ENCODE peak calls at places on chromosomes 1 and 21, in eight cellular contexts. One of them, this sample, is unnamed.

GRCh38 chr1:78045850-78046778 is at the start of gene GIPC2:
- DNase-seq in immature natural killer cell: no peak
- DNase-seq in NCI-H526: no peak
- DNase-seq in stimulated activated CD8-positive, alpha-beta memory T cell treated with anti-CD3 and anti-CD28 coated beads, Interleukin-7, amount 100 ng/mL, for 1 hour: no peak
- DNase-seq in hepatic stellate cell: peak
- DNase-seq in epithelial cell of prostate: no peak
- DNase-seq in fibroblast of the conjunctiva: no peak
- DNase-seq in head of caudate nucleus: peak
- DNase-seq in this sample: no peak

GRCh38 chr1:77900687-77901293 is 12.4 kb downstream of the NEXN start:
- DNase-seq in NCI-H526: peak
- DNase-seq in fibroblast of the conjunctiva: peak
- DNase-seq in stimulated activated CD8-positive, alpha-beta memory T cell treated with anti-CD3 and anti-CD28 coated beads, Interleukin-7, amount 100 ng/mL, for 1 hour: no peak
- DNase-seq in head of caudate nucleus: peak
- DNase-seq in immature natural killer cell: no peak
- DNase-seq in epithelial cell of prostate: peak
- DNase-seq in hepatic stellate cell: peak
- DNase-seq in this sample: peak

GRCh38 chr1:60984066-60984799 is 98.1 kb upstream of the NFIA start:
- DNase-seq in hepatic stellate cell: peak
- DNase-seq in head of caudate nucleus: no peak
- DNase-seq in fibroblast of the conjunctiva: no peak
- DNase-seq in epithelial cell of prostate: no peak
- DNase-seq in stimulated activated CD8-positive, alpha-beta memory T cell treated with anti-CD3 and anti-CD28 coated beads, Interleukin-7, amount 100 ng/mL, for 1 hour: no peak
- DNase-seq in immature natural killer cell: no peak
- DNase-seq in NCI-H526: no peak
- DNase-seq in this sample: no peak

GRCh38 chr1:207876129-207876528 is 34.8 kb downstream of the CD34 start:
- DNase-seq in stimulated activated CD8-positive, alpha-beta memory T cell treated with anti-CD3 and anti-CD28 coated beads, Interleukin-7, amount 100 ng/mL, for 1 hour: no peak
- DNase-seq in head of caudate nucleus: no peak
- DNase-seq in fibroblast of the conjunctiva: no peak
- DNase-seq in epithelial cell of prostate: no peak
- DNase-seq in NCI-H526: no peak
- DNase-seq in hepatic stellate cell: no peak
- DNase-seq in immature natural killer cell: no peak
- DNase-seq in this sample: no peak

GRCh38 chr1:8456306-8456912 is 138.5 kb downstream of the SLC45A1 start:
- DNase-seq in epithelial cell of prostate: no peak
- DNase-seq in NCI-H526: no peak
- DNase-seq in head of caudate nucleus: no peak
- DNase-seq in fibroblast of the conjunctiva: no peak
- DNase-seq in hepatic stellate cell: peak
- DNase-seq in stimulated activated CD8-positive, alpha-beta memory T cell treated with anti-CD3 and anti-CD28 coated beads, Interleukin-7, amount 100 ng/mL, for 1 hour: no peak
- DNase-seq in immature natural killer cell: no peak
- DNase-seq in this sample: peak

GRCh38 chr1:236429715-236430274 is 35.7 kb downstream of the EDARADD start:
- DNase-seq in immature natural killer cell: no peak
- DNase-seq in stimulated activated CD8-positive, alpha-beta memory T cell treated with anti-CD3 and anti-CD28 coated beads, Interleukin-7, amount 100 ng/mL, for 1 hour: no peak
- DNase-seq in hepatic stellate cell: no peak
- DNase-seq in fibroblast of the conjunctiva: no peak
- DNase-seq in epithelial cell of prostate: no peak
- DNase-seq in NCI-H526: no peak
- DNase-seq in head of caudate nucleus: no peak
- DNase-seq in this sample: no peak

GRCh38 chr1:218739426-218739825 is 394.3 kb downstream of the TGFB2 start:
- DNase-seq in fibroblast of the conjunctiva: peak
- DNase-seq in stimulated activated CD8-positive, alpha-beta memory T cell treated with anti-CD3 and anti-CD28 coated beads, Interleukin-7, amount 100 ng/mL, for 1 hour: no peak
- DNase-seq in NCI-H526: no peak
- DNase-seq in epithelial cell of prostate: no peak
- DNase-seq in hepatic stellate cell: no peak
- DNase-seq in immature natural killer cell: no peak
- DNase-seq in head of caudate nucleus: no peak
- DNase-seq in this sample: no peak

GRCh38 chr1:200873671-200874397 is 1.1 kb downstream of the GPR25 start:
- DNase-seq in stimulated activated CD8-positive, alpha-beta memory T cell treated with anti-CD3 and anti-CD28 coated beads, Interleukin-7, amount 100 ng/mL, for 1 hour: no peak
- DNase-seq in immature natural killer cell: peak
- DNase-seq in head of caudate nucleus: no peak
- DNase-seq in epithelial cell of prostate: no peak
- DNase-seq in fibroblast of the conjunctiva: no peak
- DNase-seq in NCI-H526: no peak
- DNase-seq in hepatic stellate cell: no peak
- DNase-seq in this sample: no peak

GRCh38 chr1:27403065-27403726 is 10.8 kb downstream of the GPR3 start:
- DNase-seq in NCI-H526: no peak
- DNase-seq in head of caudate nucleus: no peak
- DNase-seq in stimulated activated CD8-positive, alpha-beta memory T cell treated with anti-CD3 and anti-CD28 coated beads, Interleukin-7, amount 100 ng/mL, for 1 hour: no peak
- DNase-seq in immature natural killer cell: peak
- DNase-seq in hepatic stellate cell: peak
- DNase-seq in fibroblast of the conjunctiva: peak
- DNase-seq in epithelial cell of prostate: no peak
- DNase-seq in this sample: no peak

GRCh38 chr1:231072054-231072453 is 32.0 kb upstream of the FAM89A start:
- DNase-seq in stimulated activated CD8-positive, alpha-beta memory T cell treated with anti-CD3 and anti-CD28 coated beads, Interleukin-7, amount 100 ng/mL, for 1 hour: no peak
- DNase-seq in epithelial cell of prostate: no peak
- DNase-seq in immature natural killer cell: no peak
- DNase-seq in NCI-H526: no peak
- DNase-seq in head of caudate nucleus: no peak
- DNase-seq in fibroblast of the conjunctiva: no peak
- DNase-seq in hepatic stellate cell: no peak
- DNase-seq in this sample: no peak

GRCh38 chr1:70458120-70458519 is 47.1 kb downstream of the CTH start:
- DNase-seq in NCI-H526: no peak
- DNase-seq in fibroblast of the conjunctiva: no peak
- DNase-seq in hepatic stellate cell: no peak
- DNase-seq in stimulated activated CD8-positive, alpha-beta memory T cell treated with anti-CD3 and anti-CD28 coated beads, Interleukin-7, amount 100 ng/mL, for 1 hour: no peak
- DNase-seq in immature natural killer cell: no peak
- DNase-seq in epithelial cell of prostate: no peak
- DNase-seq in head of caudate nucleus: no peak
- DNase-seq in this sample: no peak

GRCh38 chr21:38678827-38679226 is 126.9 kb upstream of the ETS2 start:
- DNase-seq in head of caudate nucleus: no peak
- DNase-seq in stimulated activated CD8-positive, alpha-beta memory T cell treated with anti-CD3 and anti-CD28 coated beads, Interleukin-7, amount 100 ng/mL, for 1 hour: no peak
- DNase-seq in fibroblast of the conjunctiva: no peak
- DNase-seq in epithelial cell of prostate: no peak
- DNase-seq in hepatic stellate cell: no peak
- DNase-seq in immature natural killer cell: no peak
- DNase-seq in NCI-H526: no peak
- DNase-seq in this sample: no peak

GRCh38 chr1:153866045-153866850 is 56.5 kb downstream of the GATAD2B start:
- DNase-seq in epithelial cell of prostate: no peak
- DNase-seq in stimulated activated CD8-positive, alpha-beta memory T cell treated with anti-CD3 and anti-CD28 coated beads, Interleukin-7, amount 100 ng/mL, for 1 hour: no peak
- DNase-seq in head of caudate nucleus: no peak
- DNase-seq in hepatic stellate cell: no peak
- DNase-seq in immature natural killer cell: no peak
- DNase-seq in NCI-H526: no peak
- DNase-seq in fibroblast of the conjunctiva: peak
- DNase-seq in this sample: no peak

GRCh38 chr1:201562257-201562656 is 23.3 kb downstream of the NAV1 start:
- DNase-seq in fibroblast of the conjunctiva: peak
- DNase-seq in hepatic stellate cell: peak
- DNase-seq in immature natural killer cell: no peak
- DNase-seq in head of caudate nucleus: no peak
- DNase-seq in epithelial cell of prostate: no peak
- DNase-seq in NCI-H526: no peak
- DNase-seq in stimulated activated CD8-positive, alpha-beta memory T cell treated with anti-CD3 and anti-CD28 coated beads, Interleukin-7, amount 100 ng/mL, for 1 hour: no peak
- DNase-seq in this sample: no peak

GRCh38 chr1:205916541-205916940 is 26.7 kb downstream of the SLC26A9 start:
- DNase-seq in epithelial cell of prostate: no peak
- DNase-seq in NCI-H526: no peak
- DNase-seq in head of caudate nucleus: no peak
- DNase-seq in hepatic stellate cell: no peak
- DNase-seq in fibroblast of the conjunctiva: no peak
- DNase-seq in stimulated activated CD8-positive, alpha-beta memory T cell treated with anti-CD3 and anti-CD28 coated beads, Interleukin-7, amount 100 ng/mL, for 1 hour: no peak
- DNase-seq in immature natural killer cell: no peak
- DNase-seq in this sample: no peak

GRCh38 chr1:205616563-205617293 is 15.1 kb downstream of the ELK4 start:
- DNase-seq in NCI-H526: no peak
- DNase-seq in hepatic stellate cell: no peak
- DNase-seq in epithelial cell of prostate: no peak
- DNase-seq in stimulated activated CD8-positive, alpha-beta memory T cell treated with anti-CD3 and anti-CD28 coated beads, Interleukin-7, amount 100 ng/mL, for 1 hour: no peak
- DNase-seq in head of caudate nucleus: no peak
- DNase-seq in fibroblast of the conjunctiva: no peak
- DNase-seq in immature natural killer cell: no peak
- DNase-seq in this sample: no peak

GRCh38 chr21:43699933-43700599 is 18.9 kb upstream of the PDXK start:
- DNase-seq in head of caudate nucleus: no peak
- DNase-seq in fibroblast of the conjunctiva: no peak
- DNase-seq in immature natural killer cell: no peak
- DNase-seq in stimulated activated CD8-positive, alpha-beta memory T cell treated with anti-CD3 and anti-CD28 coated beads, Interleukin-7, amount 100 ng/mL, for 1 hour: no peak
- DNase-seq in hepatic stellate cell: no peak
- DNase-seq in NCI-H526: no peak
- DNase-seq in epithelial cell of prostate: no peak
- DNase-seq in this sample: no peak

GRCh38 chr1:35882586-35882944 is 444 bp upstream of the AGO1 start:
- DNase-seq in head of caudate nucleus: no peak
- DNase-seq in hepatic stellate cell: no peak
- DNase-seq in fibroblast of the conjunctiva: no peak
- DNase-seq in NCI-H526: no peak
- DNase-seq in epithelial cell of prostate: no peak
- DNase-seq in stimulated activated CD8-positive, alpha-beta memory T cell treated with anti-CD3 and anti-CD28 coated beads, Interleukin-7, amount 100 ng/mL, for 1 hour: no peak
- DNase-seq in immature natural killer cell: peak
- DNase-seq in this sample: no peak

GRCh38 chr21:32867587-32867986 is 96.0 kb upstream of the PAXBP1 start:
- DNase-seq in epithelial cell of prostate: peak
- DNase-seq in fibroblast of the conjunctiva: no peak
- DNase-seq in immature natural killer cell: no peak
- DNase-seq in head of caudate nucleus: no peak
- DNase-seq in hepatic stellate cell: no peak
- DNase-seq in stimulated activated CD8-positive, alpha-beta memory T cell treated with anti-CD3 and anti-CD28 coated beads, Interleukin-7, amount 100 ng/mL, for 1 hour: no peak
- DNase-seq in NCI-H526: no peak
- DNase-seq in this sample: no peak

GRCh38 chr1:88730132-88730675 is 46.1 kb downstream of the PKN2 start:
- DNase-seq in fibroblast of the conjunctiva: no peak
- DNase-seq in head of caudate nucleus: no peak
- DNase-seq in hepatic stellate cell: no peak
- DNase-seq in NCI-H526: no peak
- DNase-seq in stimulated activated CD8-positive, alpha-beta memory T cell treated with anti-CD3 and anti-CD28 coated beads, Interleukin-7, amount 100 ng/mL, for 1 hour: no peak
- DNase-seq in immature natural killer cell: no peak
- DNase-seq in epithelial cell of prostate: no peak
- DNase-seq in this sample: no peak

GRCh38 chr1:162822391-162823200 is 32.1 kb downstream of the HSD17B7 start:
- DNase-seq in fibroblast of the conjunctiva: no peak
- DNase-seq in immature natural killer cell: peak
- DNase-seq in NCI-H526: peak
- DNase-seq in head of caudate nucleus: peak
- DNase-seq in hepatic stellate cell: peak
- DNase-seq in stimulated activated CD8-positive, alpha-beta memory T cell treated with anti-CD3 and anti-CD28 coated beads, Interleukin-7, amount 100 ng/mL, for 1 hour: no peak
- DNase-seq in epithelial cell of prostate: no peak
- DNase-seq in this sample: peak

GRCh38 chr1:107748529-107748928 is 216.5 kb downstream of the VAV3 start:
- DNase-seq in immature natural killer cell: no peak
- DNase-seq in epithelial cell of prostate: no peak
- DNase-seq in head of caudate nucleus: no peak
- DNase-seq in hepatic stellate cell: peak
- DNase-seq in NCI-H526: peak
- DNase-seq in fibroblast of the conjunctiva: peak
- DNase-seq in stimulated activated CD8-positive, alpha-beta memory T cell treated with anti-CD3 and anti-CD28 coated beads, Interleukin-7, amount 100 ng/mL, for 1 hour: no peak
- DNase-seq in this sample: no peak

GRCh38 chr1:182101415-182102041 is 40.0 kb upstream of the ZNF648 start:
- DNase-seq in stimulated activated CD8-positive, alpha-beta memory T cell treated with anti-CD3 and anti-CD28 coated beads, Interleukin-7, amount 100 ng/mL, for 1 hour: no peak
- DNase-seq in immature natural killer cell: no peak
- DNase-seq in NCI-H526: peak
- DNase-seq in fibroblast of the conjunctiva: no peak
- DNase-seq in hepatic stellate cell: no peak
- DNase-seq in head of caudate nucleus: no peak
- DNase-seq in epithelial cell of prostate: peak
- DNase-seq in this sample: peak

GRCh38 chr21:41873005-41873404 is 6.1 kb downstream of the PRDM15 start:
- DNase-seq in NCI-H526: no peak
- DNase-seq in hepatic stellate cell: no peak
- DNase-seq in epithelial cell of prostate: no peak
- DNase-seq in fibroblast of the conjunctiva: no peak
- DNase-seq in stimulated activated CD8-positive, alpha-beta memory T cell treated with anti-CD3 and anti-CD28 coated beads, Interleukin-7, amount 100 ng/mL, for 1 hour: no peak
- DNase-seq in head of caudate nucleus: no peak
- DNase-seq in immature natural killer cell: no peak
- DNase-seq in this sample: no peak

GRCh38 chr1:37242501-37242900 is 208.2 kb upstream of the GRIK3 start:
- DNase-seq in immature natural killer cell: no peak
- DNase-seq in stimulated activated CD8-positive, alpha-beta memory T cell treated with anti-CD3 and anti-CD28 coated beads, Interleukin-7, amount 100 ng/mL, for 1 hour: no peak
- DNase-seq in head of caudate nucleus: no peak
- DNase-seq in epithelial cell of prostate: no peak
- DNase-seq in hepatic stellate cell: no peak
- DNase-seq in NCI-H526: no peak
- DNase-seq in fibroblast of the conjunctiva: no peak
- DNase-seq in this sample: no peak

GRCh38 chr1:204471687-204472086 is 22.9 kb downstream of the PIK3C2B start:
- DNase-seq in fibroblast of the conjunctiva: no peak
- DNase-seq in NCI-H526: no peak
- DNase-seq in stimulated activated CD8-positive, alpha-beta memory T cell treated with anti-CD3 and anti-CD28 coated beads, Interleukin-7, amount 100 ng/mL, for 1 hour: no peak
- DNase-seq in head of caudate nucleus: no peak
- DNase-seq in hepatic stellate cell: no peak
- DNase-seq in epithelial cell of prostate: no peak
- DNase-seq in immature natural killer cell: no peak
- DNase-seq in this sample: no peak

GRCh38 chr1:101496109-101496508 is 259.3 kb downstream of the S1PR1 start:
- DNase-seq in immature natural killer cell: no peak
- DNase-seq in NCI-H526: no peak
- DNase-seq in head of caudate nucleus: no peak
- DNase-seq in stimulated activated CD8-positive, alpha-beta memory T cell treated with anti-CD3 and anti-CD28 coated beads, Interleukin-7, amount 100 ng/mL, for 1 hour: no peak
- DNase-seq in hepatic stellate cell: no peak
- DNase-seq in epithelial cell of prostate: peak
- DNase-seq in fibroblast of the conjunctiva: no peak
- DNase-seq in this sample: no peak

GRCh38 chr1:38623529-38623928 is 236.0 kb downstream of the RRAGC start:
- DNase-seq in stimulated activated CD8-positive, alpha-beta memory T cell treated with anti-CD3 and anti-CD28 coated beads, Interleukin-7, amount 100 ng/mL, for 1 hour: no peak
- DNase-seq in head of caudate nucleus: no peak
- DNase-seq in epithelial cell of prostate: no peak
- DNase-seq in NCI-H526: peak
- DNase-seq in fibroblast of the conjunctiva: no peak
- DNase-seq in hepatic stellate cell: no peak
- DNase-seq in immature natural killer cell: no peak
- DNase-seq in this sample: no peak

GRCh38 chr1:24003331-24003972 is 23.3 kb upstream of the SRSF10 start:
- DNase-seq in head of caudate nucleus: no peak
- DNase-seq in NCI-H526: peak
- DNase-seq in fibroblast of the conjunctiva: peak
- DNase-seq in epithelial cell of prostate: no peak
- DNase-seq in stimulated activated CD8-positive, alpha-beta memory T cell treated with anti-CD3 and anti-CD28 coated beads, Interleukin-7, amount 100 ng/mL, for 1 hour: no peak
- DNase-seq in immature natural killer cell: no peak
- DNase-seq in hepatic stellate cell: no peak
- DNase-seq in this sample: no peak

GRCh38 chr1:192552619-192553225 is 22.9 kb upstream of the RGS1 start:
- DNase-seq in head of caudate nucleus: no peak
- DNase-seq in NCI-H526: no peak
- DNase-seq in hepatic stellate cell: no peak
- DNase-seq in immature natural killer cell: no peak
- DNase-seq in fibroblast of the conjunctiva: no peak
- DNase-seq in stimulated activated CD8-positive, alpha-beta memory T cell treated with anti-CD3 and anti-CD28 coated beads, Interleukin-7, amount 100 ng/mL, for 1 hour: no peak
- DNase-seq in epithelial cell of prostate: no peak
- DNase-seq in this sample: no peak

GRCh38 chr1:213053455-213053854 is 2.4 kb downstream of the RPS6KC1 start:
- DNase-seq in epithelial cell of prostate: no peak
- DNase-seq in head of caudate nucleus: no peak
- DNase-seq in NCI-H526: no peak
- DNase-seq in fibroblast of the conjunctiva: no peak
- DNase-seq in stimulated activated CD8-positive, alpha-beta memory T cell treated with anti-CD3 and anti-CD28 coated beads, Interleukin-7, amount 100 ng/mL, for 1 hour: no peak
- DNase-seq in immature natural killer cell: no peak
- DNase-seq in hepatic stellate cell: no peak
- DNase-seq in this sample: no peak

GRCh38 chr1:9121891-9122409 is 7.0 kb downstream of the GPR157 start:
- DNase-seq in NCI-H526: no peak
- DNase-seq in immature natural killer cell: no peak
- DNase-seq in hepatic stellate cell: no peak
- DNase-seq in head of caudate nucleus: no peak
- DNase-seq in stimulated activated CD8-positive, alpha-beta memory T cell treated with anti-CD3 and anti-CD28 coated beads, Interleukin-7, amount 100 ng/mL, for 1 hour: no peak
- DNase-seq in fibroblast of the conjunctiva: no peak
- DNase-seq in epithelial cell of prostate: no peak
- DNase-seq in this sample: no peak

This sample was measured in retinal pigment epithelial cell.